ENCODE peak calls at places on chromosome 3, in ten cellular contexts. N is activated naive CD4-positive, alpha-beta T cell; W is SHP77; X is activated gamma-delta T cell treated with Interleukin-2 at 50 U/mL for 16 hours; D is fibroblast of the conjunctiva; S is occipital lobe; H is HepG2; A is stimulated activated CD4-positive, alpha-beta T cell treated with anti-CD3 and anti-CD28 coated beads, Interleukin-15, amount 100 ng/mL, for 1 hour; U is cardiac muscle cell; O is NCI-H2227 treated with DMSO at 0.1 percent for 48 hours. F is an unnamed sample.

GRCh38 chr3:127589600-127590281 is 792 bp downstream of the TPRA1 start:
- DNase-seq in D (no peak), X (peak; percentile 19), U (no peak), A (no peak), N (no peak), S (no peak), O (no peak), W (no peak), H (no peak), F (no peak)

GRCh38 chr3:125684199-125684598 is 88.9 kb upstream of the OSBPL11 start:
- DNase-seq in U (peak; percentile 54), S (no peak), W (no peak), H (peak; percentile 48), O (no peak), D (no peak), A (no peak), X (no peak), N (no peak), F (no peak)

GRCh38 chr3:127425505-127426443 is 137.9 kb upstream of the PRR20G start:
- DNase-seq in W (no peak), H (no peak), X (no peak), N (no peak), U (no peak), A (no peak), D (no peak), O (no peak), S (no peak), F (no peak)

GRCh38 chr3:189902230-189903186 is 218.2 kb downstream of the P3H2 start:
- DNase-seq in O (no peak), A (no peak), H (no peak), N (no peak), U (no peak), X (no peak), S (no peak), D (no peak), W (no peak), F (no peak)

GRCh38 chr3:14225421-14225820 is 46.8 kb downstream of the LSM3 start:
- DNase-seq in D (no peak), H (no peak), S (no peak), W (no peak), X (no peak), U (no peak), N (no peak), A (no peak), O (no peak), F (no peak)

GRCh38 chr3:122857019-122857418 is 62.1 kb downstream of the SLC49A4 start:
- DNase-seq in W (no peak), U (peak; percentile 84), A (no peak), N (no peak), S (no peak), H (no peak), D (peak; percentile 27), X (no peak), O (no peak), F (no peak)

GRCh38 chr3:123300056-123300455 is 98.3 kb downstream of the SEC22A start:
- DNase-seq in D (no peak), N (no peak), S (no peak), O (no peak), H (no peak), W (no peak), U (no peak), A (no peak), X (no peak), F (no peak)

GRCh38 chr3:30245805-30246622 is 360.4 kb upstream of the TGFBR2 start:
- DNase-seq in N (no peak), O (peak; percentile 39), A (no peak), W (no peak), U (no peak), H (no peak), S (no peak), X (no peak), D (no peak), F (no peak)

GRCh38 chr3:191440532-191440931 is 20.4 kb upstream of the PYDC2 start:
- DNase-seq in H (no peak), U (no peak), A (no peak), N (no peak), W (no peak), D (no peak), X (no peak), O (no peak), S (no peak), F (no peak)

GRCh38 chr3:60917136-60917535 is 334.1 kb downstream of the FHIT start:
- DNase-seq in S (no peak), N (no peak), X (no peak), U (no peak), D (no peak), W (peak; percentile 39), A (no peak), O (no peak), H (no peak), F (peak; percentile 15)

GRCh38 chr3:133117342-133117741 is 79.2 kb downstream of the TMEM108 start:
- DNase-seq in D (no peak), O (no peak), X (no peak), N (no peak), A (no peak), U (no peak), H (no peak), W (no peak), S (no peak), F (no peak)

GRCh38 chr3:114319453-114319852 is 25.6 kb downstream of the TIGIT start:
- DNase-seq in W (peak; percentile 72), U (peak; percentile 43), H (peak; percentile 54), A (no peak), X (no peak), D (peak; percentile 18), O (no peak), N (no peak), S (no peak), F (no peak)

GRCh38 chr3:43870110-43870509 is 179.4 kb downstream of the ABHD5 start:
- DNase-seq in S (peak; percentile 9), W (no peak), A (no peak), U (peak; percentile 69), O (no peak), D (no peak), X (no peak), N (no peak), H (no peak), F (peak; percentile 36)

GRCh38 chr3:81974754-81975153 is 213.3 kb upstream of the GBE1 start:
- DNase-seq in A (no peak), H (no peak), X (no peak), W (no peak), S (no peak), U (no peak), O (no peak), D (no peak), N (no peak), F (no peak)

GRCh38 chr3:152905631-152906030 is 70.7 kb downstream of the P2RY1 start:
- DNase-seq in U (no peak), H (no peak), A (no peak), X (no peak), N (no peak), W (no peak), O (no peak), S (no peak), D (no peak), F (no peak)

GRCh38 chr3:183513046-183513706 is 42.3 kb downstream of the KLHL6 start:
- DNase-seq in S (no peak), H (no peak), X (peak; percentile 52), A (peak; percentile 13), U (peak; percentile 12), N (no peak), D (no peak), W (no peak), O (no peak), F (no peak)

GRCh38 chr3:50193286-50193685 is 1.9 kb downstream of the GNAT1 start:
- DNase-seq in U (no peak), N (no peak), H (no peak), O (no peak), W (no peak), D (no peak), A (no peak), S (no peak), X (no peak), F (no peak)

GRCh38 chr3:39434574-39434973 is 28.1 kb downstream of the RPSA start:
- DNase-seq in U (no peak), X (no peak), D (no peak), H (no peak), O (no peak), A (no peak), N (no peak), W (no peak), S (no peak), F (no peak)

GRCh38 chr3:194995922-194996321 is 275.0 kb downstream of the XXYLT1 start:
- DNase-seq in N (no peak), H (no peak), U (no peak), S (no peak), A (no peak), O (no peak), X (no peak), D (no peak), W (no peak), F (no peak)

GRCh38 chr3:105490045-105490444 is 123.3 kb downstream of the ALCAM start:
- DNase-seq in D (no peak), S (no peak), X (no peak), O (no peak), W (no peak), A (no peak), U (peak; percentile 25), N (no peak), H (no peak), F (no peak)

F was measured in dorsolateral prefrontal cortex.